ENCODE peak calls at places on chromosomes 3 and 15, in seven cellular contexts. One of them, this sample, is unnamed.

GRCh38 chr3:124157000-124157712 is 165.2 kb upstream of the ROPN1 start:
- DNase-seq in GM20000: no peak
- DNase-seq in NCI-H1694: no peak
- DNase-seq in activated effector memory CD4-positive, alpha-beta T cell treated with anti-CD3 and anti-CD28 coated beads, Interleukin-2, amount 50 U/mL, for 16 hours: no peak
- DNase-seq in sciatic nerve: no peak
- DNase-seq in LoVo: no peak
- DNase-seq in DMS79: no peak
- DNase-seq in this sample: no peak

GRCh38 chr3:59052803-59053411 is 3.1 kb upstream of the CFAP20DC start:
- DNase-seq in activated effector memory CD4-positive, alpha-beta T cell treated with anti-CD3 and anti-CD28 coated beads, Interleukin-2, amount 50 U/mL, for 16 hours: no peak
- DNase-seq in sciatic nerve: no peak
- DNase-seq in NCI-H1694: no peak
- DNase-seq in LoVo: peak; percentile 30
- DNase-seq in GM20000: peak; percentile 40
- DNase-seq in DMS79: no peak
- DNase-seq in this sample: no peak

GRCh38 chr3:56133423-56133822 is 334.8 kb downstream of the ERC2 start:
- DNase-seq in DMS79: no peak
- DNase-seq in NCI-H1694: no peak
- DNase-seq in LoVo: no peak
- DNase-seq in activated effector memory CD4-positive, alpha-beta T cell treated with anti-CD3 and anti-CD28 coated beads, Interleukin-2, amount 50 U/mL, for 16 hours: no peak
- DNase-seq in GM20000: no peak
- DNase-seq in sciatic nerve: no peak
- DNase-seq in this sample: no peak

GRCh38 chr3:163939926-163940325 is 1138.4 kb downstream of the SI start:
- DNase-seq in NCI-H1694: no peak
- DNase-seq in DMS79: no peak
- DNase-seq in sciatic nerve: no peak
- DNase-seq in LoVo: peak; percentile 4
- DNase-seq in GM20000: no peak
- DNase-seq in activated effector memory CD4-positive, alpha-beta T cell treated with anti-CD3 and anti-CD28 coated beads, Interleukin-2, amount 50 U/mL, for 16 hours: no peak
- DNase-seq in this sample: no peak

GRCh38 chr15:85886345-85886935 is 91.7 kb upstream of the KLHL25 start:
- DNase-seq in GM20000: no peak
- DNase-seq in DMS79: no peak
- DNase-seq in activated effector memory CD4-positive, alpha-beta T cell treated with anti-CD3 and anti-CD28 coated beads, Interleukin-2, amount 50 U/mL, for 16 hours: no peak
- DNase-seq in sciatic nerve: no peak
- DNase-seq in NCI-H1694: peak; percentile 79
- DNase-seq in LoVo: no peak
- DNase-seq in this sample: no peak

GRCh38 chr3:122305818-122306621 is 19.0 kb upstream of the CSTA start:
- DNase-seq in DMS79: no peak
- DNase-seq in NCI-H1694: no peak
- DNase-seq in activated effector memory CD4-positive, alpha-beta T cell treated with anti-CD3 and anti-CD28 coated beads, Interleukin-2, amount 50 U/mL, for 16 hours: no peak
- DNase-seq in GM20000: no peak
- DNase-seq in sciatic nerve: no peak
- DNase-seq in LoVo: no peak
- DNase-seq in this sample: no peak

GRCh38 chr15:100373037-100373896 is 31.5 kb upstream of the ADAMTS17 start:
- DNase-seq in sciatic nerve: no peak
- DNase-seq in activated effector memory CD4-positive, alpha-beta T cell treated with anti-CD3 and anti-CD28 coated beads, Interleukin-2, amount 50 U/mL, for 16 hours: no peak
- DNase-seq in LoVo: no peak
- DNase-seq in GM20000: no peak
- DNase-seq in NCI-H1694: no peak
- DNase-seq in DMS79: no peak
- DNase-seq in this sample: no peak

GRCh38 chr15:35071071-35071470 is 14.0 kb downstream of the NANOGP8 start:
- DNase-seq in LoVo: no peak
- DNase-seq in activated effector memory CD4-positive, alpha-beta T cell treated with anti-CD3 and anti-CD28 coated beads, Interleukin-2, amount 50 U/mL, for 16 hours: no peak
- DNase-seq in NCI-H1694: no peak
- DNase-seq in GM20000: no peak
- DNase-seq in DMS79: no peak
- DNase-seq in sciatic nerve: no peak
- DNase-seq in this sample: no peak

GRCh38 chr15:76840830-76841460 is 64.2 kb downstream of the SCAPER start:
- DNase-seq in sciatic nerve: no peak
- DNase-seq in GM20000: peak; percentile 16
- DNase-seq in NCI-H1694: peak; percentile 8
- DNase-seq in LoVo: peak; percentile 35
- DNase-seq in activated effector memory CD4-positive, alpha-beta T cell treated with anti-CD3 and anti-CD28 coated beads, Interleukin-2, amount 50 U/mL, for 16 hours: no peak
- DNase-seq in DMS79: no peak
- DNase-seq in this sample: no peak

GRCh38 chr3:34777361-34777760 is 862.0 kb upstream of the ARPP21 start:
- DNase-seq in activated effector memory CD4-positive, alpha-beta T cell treated with anti-CD3 and anti-CD28 coated beads, Interleukin-2, amount 50 U/mL, for 16 hours: no peak
- DNase-seq in sciatic nerve: no peak
- DNase-seq in NCI-H1694: no peak
- DNase-seq in DMS79: no peak
- DNase-seq in LoVo: no peak
- DNase-seq in GM20000: no peak
- DNase-seq in this sample: no peak

GRCh38 chr3:12571986-12572385 is 15.1 kb downstream of the MKRN2 start:
- DNase-seq in sciatic nerve: no peak
- DNase-seq in DMS79: no peak
- DNase-seq in activated effector memory CD4-positive, alpha-beta T cell treated with anti-CD3 and anti-CD28 coated beads, Interleukin-2, amount 50 U/mL, for 16 hours: no peak
- DNase-seq in LoVo: no peak
- DNase-seq in GM20000: no peak
- DNase-seq in NCI-H1694: no peak
- DNase-seq in this sample: no peak

GRCh38 chr3:42982645-42983412 is 3.7 kb downstream of the GASK1A start:
- DNase-seq in NCI-H1694: no peak
- DNase-seq in sciatic nerve: no peak
- DNase-seq in LoVo: no peak
- DNase-seq in activated effector memory CD4-positive, alpha-beta T cell treated with anti-CD3 and anti-CD28 coated beads, Interleukin-2, amount 50 U/mL, for 16 hours: no peak
- DNase-seq in DMS79: no peak
- DNase-seq in GM20000: no peak
- DNase-seq in this sample: no peak

GRCh38 chr3:51967384-51968174 is at the start of gene PCBP4:
- DNase-seq in activated effector memory CD4-positive, alpha-beta T cell treated with anti-CD3 and anti-CD28 coated beads, Interleukin-2, amount 50 U/mL, for 16 hours: peak; percentile 79
- DNase-seq in GM20000: peak; percentile 84
- DNase-seq in sciatic nerve: peak; percentile 85
- DNase-seq in LoVo: peak; percentile 63
- DNase-seq in NCI-H1694: no peak
- DNase-seq in DMS79: no peak
- DNase-seq in this sample: no peak

GRCh38 chr3:197736010-197736490 is 654 bp downstream of the RUBCN start:
- DNase-seq in LoVo: no peak
- DNase-seq in DMS79: no peak
- DNase-seq in GM20000: peak; percentile 78
- DNase-seq in sciatic nerve: no peak
- DNase-seq in NCI-H1694: no peak
- DNase-seq in activated effector memory CD4-positive, alpha-beta T cell treated with anti-CD3 and anti-CD28 coated beads, Interleukin-2, amount 50 U/mL, for 16 hours: peak; percentile 82
- DNase-seq in this sample: no peak

GRCh38 chr3:54733079-54733478 is 194.8 kb downstream of the LRTM1 start:
- DNase-seq in NCI-H1694: peak; percentile 81
- DNase-seq in sciatic nerve: no peak
- DNase-seq in LoVo: no peak
- DNase-seq in DMS79: no peak
- DNase-seq in activated effector memory CD4-positive, alpha-beta T cell treated with anti-CD3 and anti-CD28 coated beads, Interleukin-2, amount 50 U/mL, for 16 hours: no peak
- DNase-seq in GM20000: no peak
- DNase-seq in this sample: no peak

GRCh38 chr3:155912090-155912489 is 41.6 kb downstream of the GMPS start:
- DNase-seq in LoVo: no peak
- DNase-seq in activated effector memory CD4-positive, alpha-beta T cell treated with anti-CD3 and anti-CD28 coated beads, Interleukin-2, amount 50 U/mL, for 16 hours: no peak
- DNase-seq in sciatic nerve: no peak
- DNase-seq in NCI-H1694: no peak
- DNase-seq in GM20000: no peak
- DNase-seq in DMS79: no peak
- DNase-seq in this sample: no peak

GRCh38 chr15:26178821-26179220 is 315.7 kb upstream of the ATP10A start:
- DNase-seq in LoVo: no peak
- DNase-seq in activated effector memory CD4-positive, alpha-beta T cell treated with anti-CD3 and anti-CD28 coated beads, Interleukin-2, amount 50 U/mL, for 16 hours: no peak
- DNase-seq in DMS79: no peak
- DNase-seq in sciatic nerve: no peak
- DNase-seq in NCI-H1694: no peak
- DNase-seq in GM20000: no peak
- DNase-seq in this sample: no peak

GRCh38 chr3:69948246-69948862 is 51.2 kb upstream of the SAMMSON start:
- DNase-seq in NCI-H1694: no peak
- DNase-seq in sciatic nerve: no peak
- DNase-seq in LoVo: peak; percentile 47
- DNase-seq in GM20000: peak; percentile 10
- DNase-seq in activated effector memory CD4-positive, alpha-beta T cell treated with anti-CD3 and anti-CD28 coated beads, Interleukin-2, amount 50 U/mL, for 16 hours: no peak
- DNase-seq in DMS79: no peak
- DNase-seq in this sample: no peak

GRCh38 chr3:53402323-53402722 is 55.0 kb upstream of the DCP1A start:
- DNase-seq in activated effector memory CD4-positive, alpha-beta T cell treated with anti-CD3 and anti-CD28 coated beads, Interleukin-2, amount 50 U/mL, for 16 hours: no peak
- DNase-seq in sciatic nerve: no peak
- DNase-seq in DMS79: no peak
- DNase-seq in LoVo: no peak
- DNase-seq in GM20000: no peak
- DNase-seq in NCI-H1694: no peak
- DNase-seq in this sample: no peak

GRCh38 chr3:185312006-185312405 is 50.9 kb upstream of the MAP3K13 start:
- DNase-seq in LoVo: no peak
- DNase-seq in sciatic nerve: no peak
- DNase-seq in activated effector memory CD4-positive, alpha-beta T cell treated with anti-CD3 and anti-CD28 coated beads, Interleukin-2, amount 50 U/mL, for 16 hours: no peak
- DNase-seq in DMS79: no peak
- DNase-seq in NCI-H1694: no peak
- DNase-seq in GM20000: no peak
- DNase-seq in this sample: no peak

This sample was measured in GOT3.